ENCODE peak calls at places on chromosomes 12 and 14, in ten cellular contexts. Z is stimulated activated CD4-positive, alpha-beta T cell treated with anti-CD3 and anti-CD28 coated beads, Interleukin-2, amount 100 ng/mL, for 48 hours; U is amniotic stem cell; C is uterus; N is neural crest cell; S is cardiac fibroblast; B is ELR; G is heart left ventricle; D is HT-29; M is amygdala. J is an unnamed sample.
A peak's percentile ranks its signal among the peaks of the same experiment; 100 is the strongest.

GRCh38 chr12:69028941-69029729 is 96.2 kb upstream of the CPM start:
- DNase-seq in Z (no peak), U (no peak), C (no peak), N (no peak), S (no peak), B (peak; percentile 32), G (no peak), D (no peak), M (no peak), J (no peak)

GRCh38 chr12:94308612-94309011 is 151.1 kb downstream of the CEP83 start:
- DNase-seq in Z (no peak), U (no peak), C (no peak), N (no peak), S (peak; percentile 26), B (no peak), G (no peak), D (no peak), M (no peak), J (no peak)

GRCh38 chr14:104420990-104421389 is 158.6 kb upstream of the C14orf180 start:
- DNase-seq in Z (no peak), U (no peak), C (no peak), N (no peak), S (no peak), B (no peak), G (no peak), D (no peak), M (no peak), J (no peak)

GRCh38 chr12:3777206-3777809 is 24.4 kb upstream of the CRACR2A start:
- DNase-seq in Z (no peak), U (peak; percentile 25), C (no peak), N (no peak), S (peak; percentile 67), B (peak; percentile 68), G (no peak), D (peak; percentile 70), M (no peak), J (no peak)

GRCh38 chr12:232731-233614 is 19.0 kb upstream of the SLC6A12 start:
- DNase-seq in Z (no peak), U (no peak), C (no peak), N (no peak), S (no peak), B (no peak), G (peak; percentile 15), D (no peak), M (no peak), J (no peak)

GRCh38 chr12:120640840-120641833 is 711 bp downstream of the CABP1 start:
- DNase-seq in Z (peak; percentile 37), U (no peak), C (no peak), N (peak; percentile 48), S (peak; percentile 48), B (peak; percentile 61), G (peak; percentile 54), D (peak; percentile 54), M (no peak), J (peak; percentile 66)

GRCh38 chr12:6074979-6075585 is 49.4 kb downstream of the VWF start:
- DNase-seq in Z (peak; percentile 21), U (no peak), C (no peak), N (no peak), S (peak; percentile 41), B (peak; percentile 57), G (peak; percentile 56), D (no peak), M (no peak), J (peak; percentile 36)

GRCh38 chr12:110311903-110312302 is 30.9 kb downstream of the ATP2A2 start:
- DNase-seq in Z (no peak), U (no peak), C (no peak), N (no peak), S (no peak), B (no peak), G (no peak), D (no peak), M (no peak), J (no peak)

GRCh38 chr12:43291516-43291915 is 260.5 kb downstream of the ADAMTS20 start:
- DNase-seq in Z (no peak), U (no peak), C (no peak), N (no peak), S (peak; percentile 37), B (peak; percentile 81), G (no peak), D (no peak), M (no peak), J (no peak)

GRCh38 chr14:75310295-75311059 is 31.8 kb downstream of the FOS start:
- DNase-seq in Z (no peak), U (peak; percentile 42), C (peak; percentile 90), N (peak; percentile 31), S (peak; percentile 99), B (peak; percentile 58), G (peak; percentile 86), D (no peak), M (peak; percentile 75), J (peak; percentile 74)

GRCh38 chr14:76480426-76480825 is 104.5 kb downstream of the ESRRB start:
- DNase-seq in Z (no peak), U (no peak), C (no peak), N (no peak), S (no peak), B (no peak), G (no peak), D (no peak), M (no peak), J (no peak)

GRCh38 chr14:80475074-80475473 is 263.8 kb upstream of the DIO2 start:
- DNase-seq in Z (no peak), U (no peak), C (no peak), N (no peak), S (no peak), B (peak; percentile 78), G (no peak), D (no peak), M (no peak), J (no peak)

GRCh38 chr14:49935526-49935925 is 42.6 kb downstream of the ARF6 start:
- DNase-seq in Z (no peak), U (no peak), C (no peak), N (no peak), S (no peak), B (no peak), G (no peak), D (no peak), M (no peak), J (no peak)

J was measured in transverse colon.